ENCODE peak calls at places on chromosomes 3 and 15, in ten cellular contexts. One of them, this sample, is unnamed.

GRCh38 chr3:105691633-105692032 is 177.2 kb downstream of the CBLB start:
- DNase-seq in upper lobe of right lung: no peak
- DNase-seq in brain microvascular endothelial cell: no peak
- DNase-seq in breast epithelium: no peak
- DNase-seq in GM12864: no peak
- DNase-seq in adrenal gland: no peak
- DNase-seq in epithelial cell of proximal tubule: no peak
- DNase-seq in fibroblast of lung: no peak
- DNase-seq in heart left ventricle: no peak
- DNase-seq in tibial artery: no peak
- DNase-seq in this sample: no peak

GRCh38 chr3:25532763-25533162 is 104.7 kb downstream of the RARB start:
- DNase-seq in adrenal gland: no peak
- DNase-seq in breast epithelium: no peak
- DNase-seq in heart left ventricle: no peak
- DNase-seq in epithelial cell of proximal tubule: no peak
- DNase-seq in upper lobe of right lung: no peak
- DNase-seq in brain microvascular endothelial cell: peak; percentile 57
- DNase-seq in fibroblast of lung: peak; percentile 20
- DNase-seq in tibial artery: no peak
- DNase-seq in GM12864: peak; percentile 7
- DNase-seq in this sample: no peak

GRCh38 chr15:34726407-34727100 is 28.2 kb downstream of the GJD2 start:
- DNase-seq in fibroblast of lung: no peak
- DNase-seq in brain microvascular endothelial cell: no peak
- DNase-seq in heart left ventricle: no peak
- DNase-seq in tibial artery: no peak
- DNase-seq in breast epithelium: no peak
- DNase-seq in GM12864: no peak
- DNase-seq in upper lobe of right lung: no peak
- DNase-seq in adrenal gland: no peak
- DNase-seq in epithelial cell of proximal tubule: peak; percentile 23
- DNase-seq in this sample: no peak

GRCh38 chr3:47613723-47614122 is 35.1 kb upstream of the CSPG5 start:
- DNase-seq in adrenal gland: no peak
- DNase-seq in epithelial cell of proximal tubule: no peak
- DNase-seq in GM12864: no peak
- DNase-seq in heart left ventricle: no peak
- DNase-seq in breast epithelium: no peak
- DNase-seq in upper lobe of right lung: no peak
- DNase-seq in tibial artery: no peak
- DNase-seq in brain microvascular endothelial cell: peak; percentile 17
- DNase-seq in fibroblast of lung: no peak
- DNase-seq in this sample: no peak

GRCh38 chr15:74384566-74385441 is 17.4 kb upstream of the CYP11A1 start:
- DNase-seq in adrenal gland: no peak
- DNase-seq in fibroblast of lung: no peak
- DNase-seq in upper lobe of right lung: no peak
- DNase-seq in epithelial cell of proximal tubule: no peak
- DNase-seq in brain microvascular endothelial cell: no peak
- DNase-seq in heart left ventricle: peak; percentile 9
- DNase-seq in GM12864: peak; percentile 93
- DNase-seq in breast epithelium: peak; percentile 58
- DNase-seq in tibial artery: no peak
- DNase-seq in this sample: no peak

GRCh38 chr3:56772926-56773587 is 28.7 kb downstream of the ARHGEF3 start:
- DNase-seq in breast epithelium: no peak
- DNase-seq in tibial artery: no peak
- DNase-seq in brain microvascular endothelial cell: no peak
- DNase-seq in fibroblast of lung: no peak
- DNase-seq in epithelial cell of proximal tubule: no peak
- DNase-seq in GM12864: no peak
- DNase-seq in heart left ventricle: no peak
- DNase-seq in upper lobe of right lung: no peak
- DNase-seq in adrenal gland: no peak
- DNase-seq in this sample: no peak

GRCh38 chr3:10526366-10526765 is 21.0 kb upstream of the ATP2B2 start:
- DNase-seq in tibial artery: no peak
- DNase-seq in breast epithelium: no peak
- DNase-seq in fibroblast of lung: no peak
- DNase-seq in GM12864: no peak
- DNase-seq in epithelial cell of proximal tubule: no peak
- DNase-seq in heart left ventricle: no peak
- DNase-seq in upper lobe of right lung: peak; percentile 44
- DNase-seq in brain microvascular endothelial cell: no peak
- DNase-seq in adrenal gland: no peak
- DNase-seq in this sample: no peak

GRCh38 chr15:29048011-29048410 is 162.2 kb downstream of the APBA2 start:
- DNase-seq in breast epithelium: no peak
- DNase-seq in upper lobe of right lung: peak; percentile 8
- DNase-seq in brain microvascular endothelial cell: no peak
- DNase-seq in tibial artery: no peak
- DNase-seq in epithelial cell of proximal tubule: no peak
- DNase-seq in adrenal gland: no peak
- DNase-seq in GM12864: no peak
- DNase-seq in fibroblast of lung: no peak
- DNase-seq in heart left ventricle: no peak
- DNase-seq in this sample: no peak

GRCh38 chr3:11592460-11593298 is 51.0 kb downstream of the VGLL4 start:
- DNase-seq in tibial artery: peak; percentile 67
- DNase-seq in brain microvascular endothelial cell: peak; percentile 47
- DNase-seq in breast epithelium: no peak
- DNase-seq in fibroblast of lung: no peak
- DNase-seq in GM12864: no peak
- DNase-seq in adrenal gland: no peak
- DNase-seq in heart left ventricle: no peak
- DNase-seq in epithelial cell of proximal tubule: no peak
- DNase-seq in upper lobe of right lung: no peak
- DNase-seq in this sample: no peak

GRCh38 chr15:68015244-68015643 is 38.9 kb upstream of the PIAS1 start:
- DNase-seq in tibial artery: no peak
- DNase-seq in GM12864: no peak
- DNase-seq in upper lobe of right lung: no peak
- DNase-seq in epithelial cell of proximal tubule: no peak
- DNase-seq in brain microvascular endothelial cell: no peak
- DNase-seq in breast epithelium: no peak
- DNase-seq in heart left ventricle: no peak
- DNase-seq in fibroblast of lung: no peak
- DNase-seq in adrenal gland: no peak
- DNase-seq in this sample: no peak

GRCh38 chr3:144864646-144865045 is 893.0 kb downstream of the DIPK2A start:
- DNase-seq in breast epithelium: no peak
- DNase-seq in epithelial cell of proximal tubule: no peak
- DNase-seq in brain microvascular endothelial cell: no peak
- DNase-seq in upper lobe of right lung: no peak
- DNase-seq in GM12864: no peak
- DNase-seq in fibroblast of lung: no peak
- DNase-seq in tibial artery: no peak
- DNase-seq in adrenal gland: no peak
- DNase-seq in heart left ventricle: no peak
- DNase-seq in this sample: no peak

GRCh38 chr3:148309390-148310035 is 388.2 kb upstream of the AGTR1 start:
- DNase-seq in breast epithelium: no peak
- DNase-seq in heart left ventricle: no peak
- DNase-seq in adrenal gland: peak; percentile 50
- DNase-seq in epithelial cell of proximal tubule: no peak
- DNase-seq in upper lobe of right lung: no peak
- DNase-seq in fibroblast of lung: peak; percentile 63
- DNase-seq in tibial artery: no peak
- DNase-seq in brain microvascular endothelial cell: peak; percentile 55
- DNase-seq in GM12864: peak; percentile 37
- DNase-seq in this sample: no peak

GRCh38 chr15:43851251-43851650 is 24.4 kb downstream of the WDR76 start:
- DNase-seq in upper lobe of right lung: no peak
- DNase-seq in epithelial cell of proximal tubule: no peak
- DNase-seq in GM12864: no peak
- DNase-seq in adrenal gland: no peak
- DNase-seq in breast epithelium: no peak
- DNase-seq in tibial artery: no peak
- DNase-seq in heart left ventricle: no peak
- DNase-seq in brain microvascular endothelial cell: no peak
- DNase-seq in fibroblast of lung: no peak
- DNase-seq in this sample: no peak

GRCh38 chr15:43859546-43859945 is 32.7 kb downstream of the WDR76 start:
- DNase-seq in brain microvascular endothelial cell: no peak
- DNase-seq in GM12864: no peak
- DNase-seq in tibial artery: no peak
- DNase-seq in adrenal gland: no peak
- DNase-seq in breast epithelium: no peak
- DNase-seq in epithelial cell of proximal tubule: no peak
- DNase-seq in heart left ventricle: no peak
- DNase-seq in fibroblast of lung: no peak
- DNase-seq in upper lobe of right lung: no peak
- DNase-seq in this sample: no peak

GRCh38 chr15:43852607-43853006 is 25.8 kb downstream of the WDR76 start:
- DNase-seq in GM12864: no peak
- DNase-seq in heart left ventricle: no peak
- DNase-seq in tibial artery: no peak
- DNase-seq in epithelial cell of proximal tubule: no peak
- DNase-seq in fibroblast of lung: no peak
- DNase-seq in brain microvascular endothelial cell: no peak
- DNase-seq in breast epithelium: no peak
- DNase-seq in upper lobe of right lung: no peak
- DNase-seq in adrenal gland: no peak
- DNase-seq in this sample: no peak

GRCh38 chr15:43854801-43855200 is 28.0 kb downstream of the WDR76 start:
- DNase-seq in epithelial cell of proximal tubule: no peak
- DNase-seq in tibial artery: no peak
- DNase-seq in upper lobe of right lung: no peak
- DNase-seq in brain microvascular endothelial cell: no peak
- DNase-seq in heart left ventricle: no peak
- DNase-seq in GM12864: no peak
- DNase-seq in adrenal gland: no peak
- DNase-seq in breast epithelium: no peak
- DNase-seq in fibroblast of lung: peak; percentile 26
- DNase-seq in this sample: no peak
- TF ChIP-seq CTCF in epithelial cell of proximal tubule: no peak
- TF ChIP-seq CTCF in tibial artery: no peak
- TF ChIP-seq CTCF in upper lobe of right lung: no peak
- TF ChIP-seq CTCF in brain microvascular endothelial cell: no peak
- TF ChIP-seq CTCF in heart left ventricle: no peak
- TF ChIP-seq CTCF in GM12864: no peak
- TF ChIP-seq CTCF in adrenal gland: no peak
- TF ChIP-seq CTCF in breast epithelium: no peak
- TF ChIP-seq CTCF in fibroblast of lung: no peak
- TF ChIP-seq CTCF in this sample: no peak

DNA sequence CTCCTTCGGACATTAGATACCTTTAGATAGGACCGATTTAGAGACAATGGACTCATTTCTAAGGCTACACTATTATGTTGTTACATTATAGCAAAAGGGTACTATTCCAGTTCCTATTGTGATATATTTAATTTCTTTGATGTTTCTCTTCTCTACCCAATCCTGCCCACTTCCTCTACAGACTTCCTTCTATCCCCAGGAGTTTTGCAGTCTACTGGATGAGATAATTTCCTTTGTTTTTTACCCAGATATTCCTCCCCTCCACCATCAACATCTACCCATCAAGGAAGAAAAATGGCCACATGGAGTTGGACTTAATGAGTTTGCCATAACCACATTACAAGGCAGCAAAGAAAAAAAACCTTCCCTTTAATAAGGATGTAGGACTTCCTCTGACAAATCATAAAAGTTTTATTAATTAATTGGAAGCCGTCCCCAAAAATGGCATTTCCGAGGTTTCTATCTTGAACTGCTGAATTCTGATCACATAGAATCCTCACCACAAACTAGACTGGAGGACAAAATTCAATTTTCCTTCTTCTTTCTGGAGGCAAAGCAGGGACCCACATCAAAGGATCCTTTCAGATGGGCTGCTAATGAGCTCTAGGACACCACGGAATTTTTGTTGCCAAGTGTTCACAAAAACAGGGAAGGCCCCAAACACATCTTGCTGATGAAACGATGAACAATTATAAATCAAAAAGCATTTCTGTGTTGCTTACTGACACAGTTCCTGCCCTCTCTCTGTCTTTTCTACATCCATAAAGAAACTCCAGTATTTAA is 33.4 kb downstream of the FRMD4B start:
- DNase-seq in GM12864: no peak
- DNase-seq in breast epithelium: no peak
- DNase-seq in epithelial cell of proximal tubule: no peak
- DNase-seq in adrenal gland: no peak
- DNase-seq in heart left ventricle: no peak
- DNase-seq in tibial artery: no peak
- DNase-seq in brain microvascular endothelial cell: no peak
- DNase-seq in fibroblast of lung: no peak
- DNase-seq in upper lobe of right lung: no peak
- DNase-seq in this sample: no peak
- H3K4me3 ChIP-seq in GM12864: no peak overlapping the region
- H3K4me3 ChIP-seq in breast epithelium: peak overlapping the region; percentile 32
- H3K4me3 ChIP-seq in epithelial cell of proximal tubule: no peak overlapping the region
- H3K4me3 ChIP-seq in adrenal gland: peak overlapping the region; percentile 34
- H3K4me3 ChIP-seq in heart left ventricle: peak overlapping the region; percentile 43
- H3K4me3 ChIP-seq in tibial artery: peak overlapping the region; percentile 14
- H3K4me3 ChIP-seq in brain microvascular endothelial cell: no peak overlapping the region
- H3K4me3 ChIP-seq in fibroblast of lung: no peak overlapping the region
- H3K4me3 ChIP-seq in upper lobe of right lung: peak overlapping the region; percentile 41
- H3K4me3 ChIP-seq in this sample: peak overlapping the region; percentile 44

GRCh38 chr3:192496951-192497350 is 230.4 kb downstream of the FGF12 start:
- DNase-seq in breast epithelium: no peak
- DNase-seq in fibroblast of lung: no peak
- DNase-seq in upper lobe of right lung: no peak
- DNase-seq in heart left ventricle: no peak
- DNase-seq in GM12864: no peak
- DNase-seq in epithelial cell of proximal tubule: no peak
- DNase-seq in adrenal gland: no peak
- DNase-seq in tibial artery: no peak
- DNase-seq in brain microvascular endothelial cell: no peak
- DNase-seq in this sample: no peak

GRCh38 chr3:192489579-192489978 is 237.8 kb downstream of the FGF12 start:
- DNase-seq in tibial artery: no peak
- DNase-seq in adrenal gland: no peak
- DNase-seq in brain microvascular endothelial cell: no peak
- DNase-seq in epithelial cell of proximal tubule: no peak
- DNase-seq in fibroblast of lung: no peak
- DNase-seq in breast epithelium: no peak
- DNase-seq in heart left ventricle: no peak
- DNase-seq in upper lobe of right lung: no peak
- DNase-seq in GM12864: no peak
- DNase-seq in this sample: no peak

GRCh38 chr3:192490720-192491119 is 236.6 kb downstream of the FGF12 start:
- DNase-seq in epithelial cell of proximal tubule: no peak
- DNase-seq in tibial artery: no peak
- DNase-seq in fibroblast of lung: no peak
- DNase-seq in heart left ventricle: no peak
- DNase-seq in breast epithelium: no peak
- DNase-seq in GM12864: no peak
- DNase-seq in upper lobe of right lung: no peak
- DNase-seq in adrenal gland: no peak
- DNase-seq in brain microvascular endothelial cell: no peak
- DNase-seq in this sample: no peak

GRCh38 chr3:192494176-192494575 is 233.2 kb downstream of the FGF12 start:
- DNase-seq in fibroblast of lung: no peak
- DNase-seq in upper lobe of right lung: no peak
- DNase-seq in heart left ventricle: no peak
- DNase-seq in GM12864: no peak
- DNase-seq in epithelial cell of proximal tubule: no peak
- DNase-seq in breast epithelium: no peak
- DNase-seq in adrenal gland: no peak
- DNase-seq in brain microvascular endothelial cell: no peak
- DNase-seq in tibial artery: no peak
- DNase-seq in this sample: no peak
- TF ChIP-seq CTCF in fibroblast of lung: no peak
- TF ChIP-seq CTCF in upper lobe of right lung: no peak
- TF ChIP-seq CTCF in heart left ventricle: no peak
- TF ChIP-seq CTCF in GM12864: no peak
- TF ChIP-seq CTCF in epithelial cell of proximal tubule: no peak
- TF ChIP-seq CTCF in breast epithelium: no peak
- TF ChIP-seq CTCF in adrenal gland: no peak
- TF ChIP-seq CTCF in brain microvascular endothelial cell: no peak
- TF ChIP-seq CTCF in tibial artery: no peak
- TF ChIP-seq CTCF in this sample: no peak

GRCh38 chr3:179083977-179084376 is 12.4 kb upstream of the ZMAT3 start:
- DNase-seq in brain microvascular endothelial cell: no peak
- DNase-seq in breast epithelium: no peak
- DNase-seq in fibroblast of lung: no peak
- DNase-seq in epithelial cell of proximal tubule: no peak
- DNase-seq in tibial artery: no peak
- DNase-seq in adrenal gland: no peak
- DNase-seq in upper lobe of right lung: no peak
- DNase-seq in heart left ventricle: no peak
- DNase-seq in GM12864: no peak
- DNase-seq in this sample: no peak
- H3K4me3 ChIP-seq in brain microvascular endothelial cell: no peak overlapping the region
- H3K4me3 ChIP-seq in breast epithelium: no peak overlapping the region
- H3K4me3 ChIP-seq in fibroblast of lung: no peak overlapping the region
- H3K4me3 ChIP-seq in epithelial cell of proximal tubule: no peak overlapping the region
- H3K4me3 ChIP-seq in tibial artery: no peak overlapping the region
- H3K4me3 ChIP-seq in adrenal gland: no peak overlapping the region
- H3K4me3 ChIP-seq in upper lobe of right lung: no peak overlapping the region
- H3K4me3 ChIP-seq in heart left ventricle: no peak overlapping the region
- H3K4me3 ChIP-seq in GM12864: no peak overlapping the region
- H3K4me3 ChIP-seq in this sample: no peak overlapping the region